ENCODE peak calls at places on chromosome 13, in four cellular contexts. K is AG04450, T is NB4, G is left ventricle myocardium inferior. Y is an unnamed sample.

GRCh38 chr13:104962411-104962810 is 1573.1 kb downstream of the EFNB2 start:
- DNase-seq in K (no peak), T (no peak), G (no peak), Y (no peak)

GRCh38 chr13:21528616-21529015 is 69.5 kb upstream of the ZDHHC20 start:
- DNase-seq in K (no peak), T (no peak), G (no peak), Y (no peak)

GRCh38 chr13:26707122-26708006 is 53.2 kb downstream of the GPR12 start:
- DNase-seq in K (peak), T (peak), G (no peak), Y (peak)

GRCh38 chr13:113897161-113897560 is 33.3 kb upstream of the GAS6 start:
- DNase-seq in K (peak), T (no peak), G (no peak), Y (no peak)

GRCh38 chr13:98394820-98395510 is 181.9 kb downstream of the STK24 start:
- DNase-seq in K (no peak), T (no peak), G (no peak), Y (no peak)

GRCh38 chr13:39892731-39893293 is 237.3 kb downstream of the COG6 start:
- DNase-seq in K (no peak), T (no peak), G (peak), Y (no peak)

GRCh38 chr13:51638497-51638871 is 54.2 kb downstream of the WDFY2 start:
- DNase-seq in K (no peak), T (no peak), G (no peak), Y (no peak)

GRCh38 chr13:97422118-97423054 is 11.6 kb upstream of the RAP2A start:
- DNase-seq in K (no peak), T (no peak), G (no peak), Y (no peak)

GRCh38 chr13:98466634-98467236 is 110.2 kb downstream of the STK24 start:
- DNase-seq in K (no peak), T (peak), G (no peak), Y (no peak)

GRCh38 chr13:99388334-99388923 is 81.2 kb upstream of the GPR183 start:
- DNase-seq in K (no peak), T (no peak), G (no peak), Y (no peak)

GRCh38 chr13:77832339-77833100 is 86.1 kb downstream of the EDNRB start:
- DNase-seq in K (no peak), T (peak), G (no peak), Y (no peak)

GRCh38 chr13:105047676-105048295 is 1487.7 kb downstream of the EFNB2 start:
- DNase-seq in K (no peak), T (no peak), G (no peak), Y (no peak)

GRCh38 chr13:110993788-110994187 is 78.9 kb upstream of the ANKRD10 start:
- DNase-seq in K (no peak), T (no peak), G (no peak), Y (no peak)

GRCh38 chr13:24033527-24034302 is 126.8 kb upstream of the SPATA13 start:
- DNase-seq in K (peak), T (no peak), G (no peak), Y (no peak)

GRCh38 chr13:43325636-43326035 is 302.2 kb downstream of the DNAJC15 start:
- DNase-seq in K (no peak), T (no peak), G (no peak), Y (no peak)

GRCh38 chr13:26280822-26281221 is 26.9 kb downstream of the CDK8 start:
- DNase-seq in K (no peak), T (no peak), G (no peak), Y (no peak)

GRCh38 chr13:107753286-107753685 is 462.1 kb downstream of the LIG4 start:
- DNase-seq in K (no peak), T (no peak), G (no peak), Y (no peak)

GRCh38 chr13:27745301-27745700 is 47.0 kb upstream of the GSX1 start:
- DNase-seq in K (no peak), T (no peak), G (no peak), Y (no peak)

GRCh38 chr13:36998624-36999041 is 507 bp downstream of the ALG5 start:
- DNase-seq in K (no peak), T (peak), G (peak), Y (no peak)

GRCh38 chr13:75869981-75870380 is 233.9 kb downstream of the LMO7 start:
- DNase-seq in K (no peak), T (no peak), G (no peak), Y (no peak)
- H3K4me3 ChIP-seq in K (no peak), T (no peak), G (no peak), Y (no peak)

DNA sequence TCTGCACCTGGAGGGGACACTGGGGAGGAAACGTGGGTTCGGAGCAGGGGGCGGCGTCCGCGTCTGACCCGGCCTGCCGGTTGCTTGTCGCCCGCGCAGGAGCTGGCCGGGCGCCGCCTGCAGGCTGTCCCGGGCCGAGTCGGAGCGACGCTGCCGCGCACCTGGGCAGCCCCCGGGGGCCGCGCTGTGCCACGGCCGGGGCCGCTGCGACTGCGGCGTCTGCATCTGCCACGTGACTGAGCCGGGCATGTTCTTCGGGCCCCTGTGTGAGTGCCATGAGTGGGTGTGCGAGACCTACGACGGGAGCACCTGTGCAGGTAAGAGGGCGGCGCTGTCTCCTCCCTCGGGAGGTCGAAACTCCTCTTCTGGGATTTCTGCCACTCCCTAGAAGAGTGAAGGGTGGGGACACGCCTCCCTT is 1.3 kb downstream of the ITGBL1 start:
- DNase-seq in K (no peak), T (no peak), G (peak), Y (no peak)
- TF ChIP-seq CTCF in K (no peak), T (no peak), G (peak), Y (peak)

DNA sequence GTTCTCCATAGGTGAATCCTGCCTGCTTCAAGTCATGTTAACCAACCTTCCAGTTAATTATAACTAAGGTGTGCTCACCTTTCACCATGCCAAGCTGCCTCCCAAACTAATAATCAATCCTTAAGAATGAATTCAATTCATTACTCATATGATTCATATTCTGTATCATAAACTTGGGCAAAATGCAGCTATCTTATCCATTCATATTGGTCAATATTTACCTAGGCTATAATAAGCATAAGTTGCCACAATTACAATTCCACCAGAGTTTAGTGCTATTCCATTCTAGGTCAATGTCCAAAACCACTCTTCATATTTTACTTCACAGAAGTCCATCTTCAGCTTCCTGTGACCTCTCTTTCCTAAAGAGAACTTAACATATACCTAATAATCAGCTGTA is 13.4 kb downstream of the ELF1 start:
- DNase-seq in K (no peak), T (no peak), G (no peak), Y (no peak)
- H3K4me3 ChIP-seq in K (no peak), T (peak), G (no peak), Y (no peak)

GRCh38 chr13:25249001-25249543 is 38.2 kb downstream of the MTMR6 start:
- DNase-seq in K (no peak), T (peak), G (no peak), Y (no peak)
- TF ChIP-seq CTCF in K (peak), T (peak), G (no peak), Y (peak)

GRCh38 chr13:112078216-112078615 is 11.3 kb downstream of the SOX1 start:
- DNase-seq in K (no peak), T (no peak), G (no peak), Y (no peak)
- H3K4me3 ChIP-seq in K (no peak), T (no peak), G (no peak), Y (no peak)

DNA sequence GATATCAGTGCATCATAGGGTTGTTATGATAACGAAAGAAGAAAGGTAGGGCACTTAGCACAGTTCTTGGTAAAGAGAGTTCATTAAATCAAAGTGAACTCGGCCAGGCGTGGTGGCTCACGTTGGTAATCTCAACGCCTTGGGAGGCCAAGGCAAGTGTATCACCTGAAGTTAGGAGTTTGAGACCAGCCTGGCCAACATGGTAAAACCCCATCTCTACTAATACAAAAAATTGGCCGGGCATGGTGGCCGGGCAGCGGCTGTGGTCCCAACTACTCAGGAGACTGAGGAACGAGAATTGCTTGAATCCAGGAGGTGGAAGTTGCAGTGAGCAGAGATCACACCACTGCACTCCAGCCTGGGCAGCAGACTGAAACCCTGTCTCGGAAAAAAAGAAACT is 19.1 kb downstream of the PSPC1 start:
- DNase-seq in K (no peak), T (no peak), G (no peak), Y (no peak)
- TF ChIP-seq CTCF in K (no peak), T (no peak), G (no peak), Y (no peak)